ENCODE peak calls at places on chromosomes 3 and 15, in eight cellular contexts. One of them, this sample, is unnamed.

GRCh38 chr15:48315041-48315440 is 16.2 kb upstream of the DUT start:
- DNase-seq in HT1080: no peak
- DNase-seq in stimulated activated CD8-positive, alpha-beta memory T cell treated with anti-CD3 and anti-CD28 coated beads, Interleukin-15, amount 100 ng/mL, for 24 hours: no peak
- DNase-seq in stimulated activated CD4-positive, alpha-beta T cell treated with anti-CD3 and anti-CD28 coated beads, Interleukin-2, amount 100 ng/mL, for 48 hours: no peak
- DNase-seq in AG10803: no peak
- DNase-seq in fibroblast of the aortic adventitia: no peak
- DNase-seq in hypothalamus: no peak
- DNase-seq in HEK293T: no peak
- DNase-seq in this sample: no peak

GRCh38 chr15:64600794-64601193 is 140.4 kb downstream of the ZNF609 start:
- DNase-seq in HT1080: no peak
- DNase-seq in fibroblast of the aortic adventitia: no peak
- DNase-seq in HEK293T: no peak
- DNase-seq in stimulated activated CD8-positive, alpha-beta memory T cell treated with anti-CD3 and anti-CD28 coated beads, Interleukin-15, amount 100 ng/mL, for 24 hours: no peak
- DNase-seq in hypothalamus: no peak
- DNase-seq in AG10803: peak
- DNase-seq in stimulated activated CD4-positive, alpha-beta T cell treated with anti-CD3 and anti-CD28 coated beads, Interleukin-2, amount 100 ng/mL, for 48 hours: no peak
- DNase-seq in this sample: no peak

GRCh38 chr15:88048759-88049158 is 207.8 kb downstream of the NTRK3 start:
- DNase-seq in fibroblast of the aortic adventitia: no peak
- DNase-seq in HT1080: no peak
- DNase-seq in hypothalamus: no peak
- DNase-seq in HEK293T: no peak
- DNase-seq in AG10803: no peak
- DNase-seq in stimulated activated CD8-positive, alpha-beta memory T cell treated with anti-CD3 and anti-CD28 coated beads, Interleukin-15, amount 100 ng/mL, for 24 hours: no peak
- DNase-seq in stimulated activated CD4-positive, alpha-beta T cell treated with anti-CD3 and anti-CD28 coated beads, Interleukin-2, amount 100 ng/mL, for 48 hours: no peak
- DNase-seq in this sample: no peak

GRCh38 chr15:89171136-89172072 is 50.0 kb downstream of the RLBP1 start:
- DNase-seq in HEK293T: peak
- DNase-seq in HT1080: peak
- DNase-seq in stimulated activated CD8-positive, alpha-beta memory T cell treated with anti-CD3 and anti-CD28 coated beads, Interleukin-15, amount 100 ng/mL, for 24 hours: no peak
- DNase-seq in hypothalamus: peak
- DNase-seq in fibroblast of the aortic adventitia: peak
- DNase-seq in stimulated activated CD4-positive, alpha-beta T cell treated with anti-CD3 and anti-CD28 coated beads, Interleukin-2, amount 100 ng/mL, for 48 hours: peak
- DNase-seq in AG10803: peak
- DNase-seq in this sample: peak

GRCh38 chr3:138079901-138080300 is 35.5 kb downstream of the DZIP1L start:
- DNase-seq in stimulated activated CD8-positive, alpha-beta memory T cell treated with anti-CD3 and anti-CD28 coated beads, Interleukin-15, amount 100 ng/mL, for 24 hours: no peak
- DNase-seq in HT1080: no peak
- DNase-seq in stimulated activated CD4-positive, alpha-beta T cell treated with anti-CD3 and anti-CD28 coated beads, Interleukin-2, amount 100 ng/mL, for 48 hours: no peak
- DNase-seq in hypothalamus: no peak
- DNase-seq in AG10803: no peak
- DNase-seq in HEK293T: no peak
- DNase-seq in fibroblast of the aortic adventitia: no peak
- DNase-seq in this sample: no peak

GRCh38 chr3:185401319-185401955 is 38.5 kb downstream of the MAP3K13 start:
- DNase-seq in stimulated activated CD8-positive, alpha-beta memory T cell treated with anti-CD3 and anti-CD28 coated beads, Interleukin-15, amount 100 ng/mL, for 24 hours: no peak
- DNase-seq in fibroblast of the aortic adventitia: peak
- DNase-seq in HEK293T: no peak
- DNase-seq in hypothalamus: no peak
- DNase-seq in HT1080: no peak
- DNase-seq in stimulated activated CD4-positive, alpha-beta T cell treated with anti-CD3 and anti-CD28 coated beads, Interleukin-2, amount 100 ng/mL, for 48 hours: no peak
- DNase-seq in AG10803: no peak
- DNase-seq in this sample: no peak

GRCh38 chr3:23256741-23257435 is 53.8 kb downstream of the UBE2E2 start:
- DNase-seq in HEK293T: no peak
- DNase-seq in HT1080: no peak
- DNase-seq in stimulated activated CD8-positive, alpha-beta memory T cell treated with anti-CD3 and anti-CD28 coated beads, Interleukin-15, amount 100 ng/mL, for 24 hours: no peak
- DNase-seq in hypothalamus: no peak
- DNase-seq in AG10803: no peak
- DNase-seq in fibroblast of the aortic adventitia: no peak
- DNase-seq in stimulated activated CD4-positive, alpha-beta T cell treated with anti-CD3 and anti-CD28 coated beads, Interleukin-2, amount 100 ng/mL, for 48 hours: no peak
- DNase-seq in this sample: no peak

GRCh38 chr3:147089286-147089685 is 317.1 kb downstream of the ZIC4 start:
- DNase-seq in stimulated activated CD4-positive, alpha-beta T cell treated with anti-CD3 and anti-CD28 coated beads, Interleukin-2, amount 100 ng/mL, for 48 hours: no peak
- DNase-seq in AG10803: peak
- DNase-seq in HEK293T: no peak
- DNase-seq in HT1080: no peak
- DNase-seq in fibroblast of the aortic adventitia: no peak
- DNase-seq in hypothalamus: no peak
- DNase-seq in stimulated activated CD8-positive, alpha-beta memory T cell treated with anti-CD3 and anti-CD28 coated beads, Interleukin-15, amount 100 ng/mL, for 24 hours: no peak
- DNase-seq in this sample: no peak

GRCh38 chr3:146817705-146818104 is 212.6 kb upstream of the PLSCR5 start:
- DNase-seq in fibroblast of the aortic adventitia: peak
- DNase-seq in hypothalamus: no peak
- DNase-seq in AG10803: peak
- DNase-seq in HEK293T: no peak
- DNase-seq in stimulated activated CD8-positive, alpha-beta memory T cell treated with anti-CD3 and anti-CD28 coated beads, Interleukin-15, amount 100 ng/mL, for 24 hours: no peak
- DNase-seq in stimulated activated CD4-positive, alpha-beta T cell treated with anti-CD3 and anti-CD28 coated beads, Interleukin-2, amount 100 ng/mL, for 48 hours: no peak
- DNase-seq in HT1080: peak
- DNase-seq in this sample: peak

GRCh38 chr3:49646236-49646635 is 27.9 kb upstream of the APEH start:
- DNase-seq in HEK293T: no peak
- DNase-seq in AG10803: no peak
- DNase-seq in stimulated activated CD8-positive, alpha-beta memory T cell treated with anti-CD3 and anti-CD28 coated beads, Interleukin-15, amount 100 ng/mL, for 24 hours: no peak
- DNase-seq in HT1080: no peak
- DNase-seq in hypothalamus: no peak
- DNase-seq in fibroblast of the aortic adventitia: no peak
- DNase-seq in stimulated activated CD4-positive, alpha-beta T cell treated with anti-CD3 and anti-CD28 coated beads, Interleukin-2, amount 100 ng/mL, for 48 hours: no peak
- DNase-seq in this sample: no peak

GRCh38 chr3:149487598-149488197 is 13.2 kb downstream of the TM4SF4 start:
- DNase-seq in stimulated activated CD4-positive, alpha-beta T cell treated with anti-CD3 and anti-CD28 coated beads, Interleukin-2, amount 100 ng/mL, for 48 hours: peak
- DNase-seq in HT1080: peak
- DNase-seq in AG10803: no peak
- DNase-seq in hypothalamus: no peak
- DNase-seq in fibroblast of the aortic adventitia: no peak
- DNase-seq in stimulated activated CD8-positive, alpha-beta memory T cell treated with anti-CD3 and anti-CD28 coated beads, Interleukin-15, amount 100 ng/mL, for 24 hours: no peak
- DNase-seq in HEK293T: peak
- DNase-seq in this sample: no peak

GRCh38 chr3:194269610-194270145 is 81.5 kb downstream of the CPN2 start:
- DNase-seq in fibroblast of the aortic adventitia: peak
- DNase-seq in AG10803: peak
- DNase-seq in stimulated activated CD4-positive, alpha-beta T cell treated with anti-CD3 and anti-CD28 coated beads, Interleukin-2, amount 100 ng/mL, for 48 hours: no peak
- DNase-seq in hypothalamus: peak
- DNase-seq in HT1080: no peak
- DNase-seq in stimulated activated CD8-positive, alpha-beta memory T cell treated with anti-CD3 and anti-CD28 coated beads, Interleukin-15, amount 100 ng/mL, for 24 hours: no peak
- DNase-seq in HEK293T: no peak
- DNase-seq in this sample: no peak

GRCh38 chr3:123130079-123130726 is 63.4 kb downstream of the PDIA5 start:
- DNase-seq in HEK293T: no peak
- DNase-seq in hypothalamus: no peak
- DNase-seq in stimulated activated CD4-positive, alpha-beta T cell treated with anti-CD3 and anti-CD28 coated beads, Interleukin-2, amount 100 ng/mL, for 48 hours: no peak
- DNase-seq in HT1080: no peak
- DNase-seq in stimulated activated CD8-positive, alpha-beta memory T cell treated with anti-CD3 and anti-CD28 coated beads, Interleukin-15, amount 100 ng/mL, for 24 hours: no peak
- DNase-seq in fibroblast of the aortic adventitia: no peak
- DNase-seq in AG10803: no peak
- DNase-seq in this sample: no peak

GRCh38 chr3:182803006-182803405 is 9.7 kb downstream of the ATP11B start:
- DNase-seq in HEK293T: no peak
- DNase-seq in AG10803: no peak
- DNase-seq in fibroblast of the aortic adventitia: no peak
- DNase-seq in hypothalamus: no peak
- DNase-seq in stimulated activated CD8-positive, alpha-beta memory T cell treated with anti-CD3 and anti-CD28 coated beads, Interleukin-15, amount 100 ng/mL, for 24 hours: no peak
- DNase-seq in HT1080: no peak
- DNase-seq in stimulated activated CD4-positive, alpha-beta T cell treated with anti-CD3 and anti-CD28 coated beads, Interleukin-2, amount 100 ng/mL, for 48 hours: no peak
- DNase-seq in this sample: no peak

GRCh38 chr3:79113821-79114220 is 654.0 kb downstream of the ROBO1 start:
- DNase-seq in HT1080: peak
- DNase-seq in fibroblast of the aortic adventitia: no peak
- DNase-seq in stimulated activated CD4-positive, alpha-beta T cell treated with anti-CD3 and anti-CD28 coated beads, Interleukin-2, amount 100 ng/mL, for 48 hours: no peak
- DNase-seq in AG10803: no peak
- DNase-seq in hypothalamus: no peak
- DNase-seq in HEK293T: no peak
- DNase-seq in stimulated activated CD8-positive, alpha-beta memory T cell treated with anti-CD3 and anti-CD28 coated beads, Interleukin-15, amount 100 ng/mL, for 24 hours: no peak
- DNase-seq in this sample: no peak

GRCh38 chr3:184289426-184289938 is 9.6 kb upstream of the PSMD2 start:
- DNase-seq in HT1080: peak
- DNase-seq in fibroblast of the aortic adventitia: peak
- DNase-seq in HEK293T: peak
- DNase-seq in stimulated activated CD4-positive, alpha-beta T cell treated with anti-CD3 and anti-CD28 coated beads, Interleukin-2, amount 100 ng/mL, for 48 hours: peak
- DNase-seq in hypothalamus: peak
- DNase-seq in stimulated activated CD8-positive, alpha-beta memory T cell treated with anti-CD3 and anti-CD28 coated beads, Interleukin-15, amount 100 ng/mL, for 24 hours: peak
- DNase-seq in AG10803: peak
- DNase-seq in this sample: peak

GRCh38 chr3:129636082-129636481 is 29.6 kb upstream of the PLXND1 start:
- DNase-seq in HEK293T: no peak
- DNase-seq in fibroblast of the aortic adventitia: no peak
- DNase-seq in hypothalamus: no peak
- DNase-seq in stimulated activated CD4-positive, alpha-beta T cell treated with anti-CD3 and anti-CD28 coated beads, Interleukin-2, amount 100 ng/mL, for 48 hours: no peak
- DNase-seq in HT1080: no peak
- DNase-seq in AG10803: no peak
- DNase-seq in stimulated activated CD8-positive, alpha-beta memory T cell treated with anti-CD3 and anti-CD28 coated beads, Interleukin-15, amount 100 ng/mL, for 24 hours: no peak
- DNase-seq in this sample: no peak

GRCh38 chr3:25473246-25473645 is 45.2 kb downstream of the RARB start:
- DNase-seq in fibroblast of the aortic adventitia: no peak
- DNase-seq in stimulated activated CD8-positive, alpha-beta memory T cell treated with anti-CD3 and anti-CD28 coated beads, Interleukin-15, amount 100 ng/mL, for 24 hours: no peak
- DNase-seq in stimulated activated CD4-positive, alpha-beta T cell treated with anti-CD3 and anti-CD28 coated beads, Interleukin-2, amount 100 ng/mL, for 48 hours: no peak
- DNase-seq in HT1080: no peak
- DNase-seq in AG10803: no peak
- DNase-seq in HEK293T: no peak
- DNase-seq in hypothalamus: peak
- DNase-seq in this sample: no peak

GRCh38 chr3:64343692-64344440 is 118.6 kb upstream of the PRICKLE2 start:
- DNase-seq in HEK293T: no peak
- DNase-seq in AG10803: peak
- DNase-seq in hypothalamus: no peak
- DNase-seq in stimulated activated CD4-positive, alpha-beta T cell treated with anti-CD3 and anti-CD28 coated beads, Interleukin-2, amount 100 ng/mL, for 48 hours: no peak
- DNase-seq in stimulated activated CD8-positive, alpha-beta memory T cell treated with anti-CD3 and anti-CD28 coated beads, Interleukin-15, amount 100 ng/mL, for 24 hours: no peak
- DNase-seq in fibroblast of the aortic adventitia: peak
- DNase-seq in HT1080: peak
- DNase-seq in this sample: no peak

GRCh38 chr3:52532517-52532837 is 1.2 kb downstream of the NT5DC2 start:
- DNase-seq in hypothalamus: no peak
- DNase-seq in stimulated activated CD4-positive, alpha-beta T cell treated with anti-CD3 and anti-CD28 coated beads, Interleukin-2, amount 100 ng/mL, for 48 hours: no peak
- DNase-seq in AG10803: no peak
- DNase-seq in fibroblast of the aortic adventitia: peak
- DNase-seq in stimulated activated CD8-positive, alpha-beta memory T cell treated with anti-CD3 and anti-CD28 coated beads, Interleukin-15, amount 100 ng/mL, for 24 hours: no peak
- DNase-seq in HEK293T: peak
- DNase-seq in HT1080: peak
- DNase-seq in this sample: peak

GRCh38 chr3:64016941-64017620 is 6.2 kb downstream of the PSMD6 start:
- DNase-seq in AG10803: peak
- DNase-seq in HEK293T: no peak
- DNase-seq in fibroblast of the aortic adventitia: peak
- DNase-seq in stimulated activated CD8-positive, alpha-beta memory T cell treated with anti-CD3 and anti-CD28 coated beads, Interleukin-15, amount 100 ng/mL, for 24 hours: no peak
- DNase-seq in hypothalamus: no peak
- DNase-seq in stimulated activated CD4-positive, alpha-beta T cell treated with anti-CD3 and anti-CD28 coated beads, Interleukin-2, amount 100 ng/mL, for 48 hours: no peak
- DNase-seq in HT1080: no peak
- DNase-seq in this sample: no peak

GRCh38 chr15:40338921-40339620 is 1.7 kb downstream of the CCDC9B start:
- DNase-seq in hypothalamus: peak
- DNase-seq in AG10803: peak
- DNase-seq in HEK293T: no peak
- DNase-seq in stimulated activated CD8-positive, alpha-beta memory T cell treated with anti-CD3 and anti-CD28 coated beads, Interleukin-15, amount 100 ng/mL, for 24 hours: no peak
- DNase-seq in HT1080: peak
- DNase-seq in stimulated activated CD4-positive, alpha-beta T cell treated with anti-CD3 and anti-CD28 coated beads, Interleukin-2, amount 100 ng/mL, for 48 hours: no peak
- DNase-seq in fibroblast of the aortic adventitia: peak
- DNase-seq in this sample: peak

This sample was measured in A172.